ENCODE peak calls at places on chromosomes 5 and 9, in seven cellular contexts. J is GM23338, F is mesenchymal stem cell, R is trophoblast cell, A is mammary epithelial cell, W is neuronal stem cell, Z is GM23248. G is an unnamed sample.

GRCh38 chr9:99748251-99748650 is 73.4 kb upstream of the NR4A3 start:
- DNase-seq in A (peak; percentile 52), Z (peak; percentile 69), F (peak; percentile 13), W (no peak), R (no peak), J (no peak), G (no peak)

GRCh38 chr9:124040186-124040920 is 28.8 kb downstream of the LHX2 start:
- DNase-seq in F (peak; percentile 49), A (no peak), W (no peak), J (peak; percentile 45), Z (peak; percentile 79), R (no peak), G (no peak)

GRCh38 chr5:173750538-173751265 is 134.3 kb upstream of the BOD1 start:
- DNase-seq in Z (no peak), W (no peak), R (no peak), J (no peak), A (no peak), F (no peak), G (no peak)

GRCh38 chr5:131264453-131265200 is 774 bp downstream of the CDC42SE2 start:
- DNase-seq in J (peak; percentile 72), R (peak; percentile 37), F (peak; percentile 46), Z (peak; percentile 59), A (no peak), W (no peak), G (no peak)

GRCh38 chr9:100674419-100675122 is 96.7 kb downstream of the CAVIN4 start:
- DNase-seq in A (no peak), J (no peak), F (no peak), Z (peak; percentile 8), R (no peak), W (no peak), G (no peak)

GRCh38 chr5:5373351-5374033 is 49.0 kb upstream of the ICE1 start:
- DNase-seq in F (no peak), W (no peak), A (no peak), R (no peak), J (no peak), Z (peak; percentile 15), G (peak; percentile 77)

GRCh38 chr5:131990716-131991115 is 20.7 kb downstream of the ACSL6 start:
- DNase-seq in J (no peak), W (no peak), R (no peak), A (no peak), F (no peak), Z (no peak), G (no peak)

GRCh38 chr5:5154733-5155132 is 14.6 kb downstream of the ADAMTS16 start:
- DNase-seq in A (no peak), F (no peak), W (no peak), Z (no peak), J (no peak), R (no peak), G (no peak)

GRCh38 chr9:27033815-27034403 is 28.4 kb upstream of the LRRC19 start:
- DNase-seq in F (peak; percentile 69), A (peak; percentile 41), W (peak; percentile 24), R (peak; percentile 49), J (peak; percentile 70), Z (peak; percentile 54), G (peak; percentile 36)

GRCh38 chr9:123507992-123508391 is 152.0 kb downstream of the CRB2 start:
- DNase-seq in F (no peak), W (no peak), Z (peak; percentile 39), R (no peak), A (no peak), J (no peak), G (no peak)

GRCh38 chr9:107243757-107244156 is 39.3 kb upstream of the RAD23B start:
- DNase-seq in F (peak; percentile 62), W (no peak), R (peak; percentile 97), Z (peak; percentile 48), A (peak; percentile 98), J (no peak), G (peak; percentile 45)

GRCh38 chr9:10112070-10112469 is 500.7 kb downstream of the PTPRD start:
- DNase-seq in Z (no peak), J (no peak), R (no peak), W (no peak), A (no peak), F (no peak), G (no peak)

GRCh38 chr5:66074891-66075290 is 69.2 kb upstream of the SREK1 start:
- DNase-seq in A (no peak), W (no peak), F (no peak), J (no peak), Z (no peak), R (no peak), G (no peak)

GRCh38 chr5:172607213-172607793 is 33.8 kb upstream of the NEURL1B start:
- DNase-seq in Z (no peak), J (no peak), R (peak; percentile 92), F (no peak), W (no peak), A (peak; percentile 8), G (no peak)

GRCh38 chr5:142016576-142016975 is 3.7 kb upstream of the GNPDA1 start:
- DNase-seq in A (no peak), R (no peak), W (no peak), J (no peak), F (no peak), Z (no peak), G (no peak)

GRCh38 chr5:87361031-87361443 is 51.7 kb downstream of the CCNH start:
- DNase-seq in Z (peak; percentile 28), F (peak; percentile 20), W (no peak), R (no peak), A (no peak), J (no peak), G (peak; percentile 52)

GRCh38 chr5:178249191-178249989 is 16.8 kb upstream of the PHYKPL start:
- DNase-seq in F (no peak), A (peak; percentile 76), J (no peak), W (no peak), Z (peak; percentile 88), R (no peak), G (peak; percentile 46)

GRCh38 chr9:104682642-104683041 is 11.7 kb upstream of the OR13D1 start:
- DNase-seq in F (peak; percentile 51), W (peak; percentile 38), A (peak; percentile 41), R (no peak), Z (peak; percentile 67), J (peak; percentile 81), G (peak; percentile 66)

GRCh38 chr5:135385576-135385975 is 13.5 kb downstream of the MACROH2A1 start:
- DNase-seq in J (no peak), R (no peak), W (no peak), A (no peak), Z (no peak), F (no peak), G (no peak)
- H3K4me1 ChIP-seq in J (no peaks in the 10 kb centered on the region), R (peaks cover 7% of the 10 kb centered on the region), W (no peaks in the 10 kb centered on the region), A (peaks cover 64% of the 10 kb centered on the region), Z (peaks cover 41% of the 10 kb centered on the region), F (peaks cover 39% of the 10 kb centered on the region), G (peaks cover 24% of the 10 kb centered on the region)

DNA sequence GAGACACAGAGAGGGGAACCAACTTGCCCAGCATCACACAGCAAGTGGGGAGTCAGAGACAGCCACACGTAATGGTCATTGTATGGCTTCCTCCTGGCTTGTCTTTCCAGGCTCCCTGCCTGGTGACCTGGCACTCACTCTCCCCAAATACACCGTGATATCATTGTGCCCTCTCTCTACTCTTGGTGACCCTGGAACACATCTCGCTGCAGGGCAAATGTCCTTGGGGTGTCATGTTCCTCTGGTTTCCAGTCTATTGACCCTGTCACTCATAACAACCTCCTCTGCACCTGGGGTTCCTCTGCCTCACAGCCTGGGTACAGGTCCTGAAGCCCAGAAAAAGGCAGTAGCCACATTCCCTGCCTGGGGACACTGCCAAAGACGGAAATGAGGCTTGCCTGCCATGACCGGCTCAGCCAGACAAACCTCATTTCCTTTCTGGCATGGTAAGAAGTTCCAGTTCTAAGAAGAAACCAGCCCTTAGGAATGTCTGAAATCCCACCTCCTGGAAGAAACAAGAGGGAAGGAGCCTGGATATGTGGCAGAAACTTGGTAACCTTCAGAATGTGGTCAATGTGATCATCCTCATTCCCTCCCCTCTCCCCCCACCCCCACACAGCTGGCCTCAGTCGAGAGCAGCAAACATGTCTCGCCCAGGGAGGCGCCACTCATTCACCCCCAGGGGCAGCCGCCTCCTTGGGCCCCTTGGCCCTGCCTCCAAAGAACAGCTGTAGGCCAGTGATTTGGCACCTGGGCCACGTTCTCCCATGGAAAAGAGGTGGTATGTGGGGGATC is 30.6 kb upstream of the SMU1 start:
- DNase-seq in R (peak; percentile 74), F (peak; percentile 47), A (peak; percentile 71), W (no peak), J (peak; percentile 46), Z (peak; percentile 86), G (peak; percentile 71)
- H2AFZ ChIP-seq in R (peak overlapping the region; percentile 32), F (no peak overlapping the region), A (peak overlapping the region; percentile 57), W (no peak overlapping the region), J (no peak overlapping the region), Z (no peak overlapping the region), G (peak overlapping the region; percentile 66)

DNA sequence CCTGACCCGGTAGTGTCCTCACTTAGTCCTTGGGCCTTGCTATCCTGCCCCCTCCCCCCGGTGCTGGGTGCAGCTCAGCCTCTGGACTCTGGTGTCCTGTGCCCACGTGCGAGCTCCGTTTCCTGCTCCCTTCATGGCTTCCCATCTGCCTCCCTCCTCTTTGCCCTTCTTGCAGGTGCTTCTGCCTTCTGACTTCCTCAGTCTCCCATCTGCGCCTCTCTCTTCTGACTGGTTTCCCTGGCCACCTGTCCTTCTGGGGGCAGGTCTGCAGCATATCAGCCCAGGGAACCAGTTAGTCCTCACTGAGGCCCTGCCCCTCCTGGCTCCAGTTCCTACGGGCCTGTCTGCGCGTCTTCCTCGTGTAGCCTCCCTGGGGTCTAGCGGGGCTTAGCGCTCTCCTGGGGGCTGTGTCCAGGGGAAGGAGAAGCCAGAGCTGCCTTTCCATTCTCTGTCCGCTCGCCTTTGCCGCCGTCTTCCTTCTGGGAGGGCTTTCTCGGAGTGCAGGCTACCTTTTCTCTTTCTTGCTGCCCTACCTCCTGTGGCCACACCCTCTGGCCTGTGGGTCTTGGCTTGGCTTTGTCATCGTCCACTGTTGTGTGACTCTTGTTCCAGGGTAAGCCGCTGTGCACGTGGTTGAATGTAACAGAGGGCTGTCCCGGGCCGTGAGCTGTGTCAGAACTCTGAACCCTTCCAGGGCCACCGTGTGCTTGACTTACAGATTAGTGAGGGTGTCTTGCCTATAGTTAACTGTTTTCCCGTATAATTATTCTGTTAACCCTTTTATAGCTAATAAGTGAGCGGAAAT is 51.8 kb downstream of the EHMT1 start:
- DNase-seq in J (peak; percentile 57), A (peak; percentile 29), F (no peak), Z (peak; percentile 60), W (peak; percentile 56), R (no peak), G (no peak)
- H3K4me1 ChIP-seq in J (peaks cover 71% of the 10 kb centered on the region), A (peaks cover 8% of the 10 kb centered on the region), F (peaks cover 25% of the 10 kb centered on the region), Z (no peaks in the 10 kb centered on the region), W (peaks cover 60% of the 10 kb centered on the region), R (peaks cover 24% of the 10 kb centered on the region), G (peaks cover 5% of the 10 kb centered on the region)

GRCh38 chr9:127221695-127222094 is 42.9 kb upstream of the GARNL3 start:
- DNase-seq in F (no peak), J (no peak), A (no peak), W (no peak), Z (no peak), R (no peak), G (no peak)
- H2AFZ ChIP-seq in F (no peak overlapping the region), J (no peak overlapping the region), A (no peak overlapping the region), W (no peak overlapping the region), Z (no peak overlapping the region), R (no peak overlapping the region), G (no peak overlapping the region)

GRCh38 chr9:71767421-71768321 is 642 bp downstream of the CEMIP2 start:
- DNase-seq in A (no peak), W (peak; percentile 59), F (peak; percentile 43), J (peak; percentile 67), Z (peak; percentile 61), R (no peak), G (peak; percentile 40)
- H3K4me1 ChIP-seq in A (peaks cover 46% of the 10 kb centered on the region), W (peaks cover 37% of the 10 kb centered on the region), F (peaks cover 9% of the 10 kb centered on the region), J (peaks cover 55% of the 10 kb centered on the region), Z (peaks cover 50% of the 10 kb centered on the region), R (peaks cover 4% of the 10 kb centered on the region), G (peaks cover 12% of the 10 kb centered on the region)